ENCODE peak calls at places on chromosomes 5 and 9, in eight cellular contexts. One of them, this sample, is unnamed.

GRCh38 chr9:16726023-16726422 is 144.4 kb downstream of the BNC2 start:
- DNase-seq in HCT116: no peak
- DNase-seq in HepG2: no peak
- DNase-seq in IMR-90: peak; percentile 70
- DNase-seq in K562: no peak
- DNase-seq in GM12878: no peak
- DNase-seq in A549: no peak
- DNase-seq in H1: no peak
- DNase-seq in this sample: peak; percentile 20

GRCh38 chr9:20725675-20726074 is 41.6 kb downstream of the FOCAD start:
- DNase-seq in HepG2: no peak
- DNase-seq in HCT116: no peak
- DNase-seq in H1: no peak
- DNase-seq in IMR-90: no peak
- DNase-seq in GM12878: no peak
- DNase-seq in K562: no peak
- DNase-seq in A549: no peak
- DNase-seq in this sample: no peak

GRCh38 chr5:138352722-138353549 is 451 bp downstream of the KDM3B start:
- DNase-seq in A549: peak; percentile 39
- DNase-seq in HepG2: peak; percentile 26
- DNase-seq in IMR-90: peak; percentile 47
- DNase-seq in H1: peak; percentile 79
- DNase-seq in GM12878: no peak
- DNase-seq in K562: peak; percentile 72
- DNase-seq in HCT116: no peak
- DNase-seq in this sample: peak; percentile 81

GRCh38 chr5:73673161-73673591 is 47.2 kb downstream of the ARHGEF28 start:
- DNase-seq in GM12878: no peak
- DNase-seq in IMR-90: peak; percentile 90
- DNase-seq in H1: no peak
- DNase-seq in K562: peak; percentile 22
- DNase-seq in A549: no peak
- DNase-seq in HCT116: no peak
- DNase-seq in HepG2: peak; percentile 67
- DNase-seq in this sample: no peak

GRCh38 chr9:107755267-107755666 is 265.7 kb upstream of the KLF4 start:
- DNase-seq in HCT116: peak; percentile 95
- DNase-seq in K562: peak; percentile 23
- DNase-seq in HepG2: no peak
- DNase-seq in H1: no peak
- DNase-seq in A549: no peak
- DNase-seq in IMR-90: peak; percentile 71
- DNase-seq in GM12878: no peak
- DNase-seq in this sample: no peak

GRCh38 chr9:134666208-134666607 is 24.6 kb downstream of the COL5A1 start:
- DNase-seq in A549: no peak
- DNase-seq in HCT116: no peak
- DNase-seq in K562: no peak
- DNase-seq in GM12878: no peak
- DNase-seq in HepG2: no peak
- DNase-seq in IMR-90: no peak
- DNase-seq in H1: no peak
- DNase-seq in this sample: no peak

GRCh38 chr5:4640793-4641192 is 499.3 kb upstream of the ADAMTS16 start:
- DNase-seq in HCT116: no peak
- DNase-seq in A549: no peak
- DNase-seq in GM12878: no peak
- DNase-seq in K562: peak; percentile 5
- DNase-seq in HepG2: no peak
- DNase-seq in IMR-90: no peak
- DNase-seq in H1: no peak
- DNase-seq in this sample: no peak

GRCh38 chr5:134090482-134090881 is 24.0 kb upstream of the TCF7 start:
- DNase-seq in A549: no peak
- DNase-seq in K562: no peak
- DNase-seq in H1: no peak
- DNase-seq in HCT116: no peak
- DNase-seq in GM12878: no peak
- DNase-seq in HepG2: no peak
- DNase-seq in IMR-90: no peak
- DNase-seq in this sample: no peak

GRCh38 chr5:132498152-132498551 is 7.6 kb upstream of the IRF1 start:
- DNase-seq in A549: peak; percentile 76
- DNase-seq in HCT116: no peak
- DNase-seq in H1: peak; percentile 38
- DNase-seq in K562: no peak
- DNase-seq in GM12878: no peak
- DNase-seq in HepG2: no peak
- DNase-seq in IMR-90: peak; percentile 75
- DNase-seq in this sample: peak; percentile 11

GRCh38 chr9:136199391-136200288 is 5.3 kb downstream of the LHX3 start:
- DNase-seq in H1: no peak
- DNase-seq in IMR-90: no peak
- DNase-seq in K562: no peak
- DNase-seq in HepG2: no peak
- DNase-seq in A549: no peak
- DNase-seq in GM12878: no peak
- DNase-seq in HCT116: no peak
- DNase-seq in this sample: no peak
- TF ChIP-seq RAD21 in H1: no peak
- TF ChIP-seq RAD21 in IMR-90: no peak
- TF ChIP-seq RAD21 in K562: no peak
- TF ChIP-seq RAD21 in HepG2: no peak
- TF ChIP-seq RAD21 in A549: no peak
- TF ChIP-seq RAD21 in GM12878: no peak
- TF ChIP-seq RAD21 in HCT116: no peak
- TF ChIP-seq RAD21 in this sample: no peak

GRCh38 chr5:59923465-59923864 is 29.9 kb upstream of the PDE4D start:
- DNase-seq in HCT116: no peak
- DNase-seq in IMR-90: peak; percentile 30
- DNase-seq in K562: no peak
- DNase-seq in H1: no peak
- DNase-seq in GM12878: no peak
- DNase-seq in HepG2: no peak
- DNase-seq in A549: no peak
- DNase-seq in this sample: no peak
- TF ChIP-seq RAD21 in HCT116: no peak
- TF ChIP-seq RAD21 in IMR-90: peak; percentile 77
- TF ChIP-seq RAD21 in K562: no peak
- TF ChIP-seq RAD21 in H1: peak; percentile 85
- TF ChIP-seq RAD21 in GM12878: peak; percentile 3
- TF ChIP-seq RAD21 in HepG2: no peak
- TF ChIP-seq RAD21 in A549: peak; percentile 30
- TF ChIP-seq RAD21 in this sample: peak; percentile 63

DNA sequence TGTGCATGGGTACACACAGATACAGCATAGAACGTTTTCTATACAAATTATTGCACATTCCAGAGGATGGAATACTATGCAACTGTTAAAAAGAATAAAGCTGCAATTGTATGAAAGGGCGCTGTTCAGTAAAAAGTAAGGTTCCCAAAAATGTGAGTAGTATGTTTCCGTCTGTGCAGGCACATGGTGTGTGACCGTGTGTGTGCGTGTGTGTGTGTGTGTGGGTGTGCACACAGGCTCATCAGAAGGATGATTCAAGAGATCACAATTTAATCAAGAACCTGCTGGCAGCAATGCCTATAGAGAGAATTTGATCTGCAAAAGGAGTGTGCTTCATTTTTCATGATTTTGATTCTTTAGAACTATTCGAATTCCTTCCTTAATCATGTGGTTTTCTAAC is 76.3 kb downstream of the SEMA4D start:
- DNase-seq in GM12878: no peak
- DNase-seq in A549: no peak
- DNase-seq in IMR-90: peak; percentile 77
- DNase-seq in K562: no peak
- DNase-seq in HepG2: no peak
- DNase-seq in HCT116: no peak
- DNase-seq in H1: no peak
- DNase-seq in this sample: no peak
- TF ChIP-seq RAD21 in GM12878: no peak
- TF ChIP-seq RAD21 in A549: no peak
- TF ChIP-seq RAD21 in IMR-90: no peak
- TF ChIP-seq RAD21 in K562: no peak
- TF ChIP-seq RAD21 in HepG2: no peak
- TF ChIP-seq RAD21 in HCT116: no peak
- TF ChIP-seq RAD21 in H1: no peak
- TF ChIP-seq RAD21 in this sample: no peak

GRCh38 chr5:78896128-78896527 is 89.0 kb downstream of the ARSB start:
- DNase-seq in K562: no peak
- DNase-seq in HepG2: no peak
- DNase-seq in GM12878: no peak
- DNase-seq in IMR-90: peak; percentile 90
- DNase-seq in H1: no peak
- DNase-seq in HCT116: no peak
- DNase-seq in A549: no peak
- DNase-seq in this sample: no peak

GRCh38 chr5:78889759-78890158 is 95.4 kb downstream of the ARSB start:
- DNase-seq in A549: no peak
- DNase-seq in HCT116: no peak
- DNase-seq in H1: no peak
- DNase-seq in K562: no peak
- DNase-seq in HepG2: no peak
- DNase-seq in IMR-90: peak; percentile 88
- DNase-seq in GM12878: no peak
- DNase-seq in this sample: no peak

GRCh38 chr5:78895616-78896015 is 89.5 kb downstream of the ARSB start:
- DNase-seq in GM12878: no peak
- DNase-seq in K562: no peak
- DNase-seq in HepG2: no peak
- DNase-seq in A549: no peak
- DNase-seq in H1: no peak
- DNase-seq in HCT116: no peak
- DNase-seq in IMR-90: peak; percentile 43
- DNase-seq in this sample: no peak

GRCh38 chr5:78890663-78891379 is 94.3 kb downstream of the ARSB start:
- DNase-seq in HepG2: no peak
- DNase-seq in A549: no peak
- DNase-seq in GM12878: no peak
- DNase-seq in K562: no peak
- DNase-seq in HCT116: no peak
- DNase-seq in H1: no peak
- DNase-seq in IMR-90: no peak
- DNase-seq in this sample: no peak

GRCh38 chr5:78893959-78894676 is 91.0 kb downstream of the ARSB start:
- DNase-seq in K562: no peak
- DNase-seq in A549: no peak
- DNase-seq in IMR-90: peak; percentile 34
- DNase-seq in HCT116: no peak
- DNase-seq in GM12878: no peak
- DNase-seq in H1: no peak
- DNase-seq in HepG2: no peak
- DNase-seq in this sample: no peak
- TF ChIP-seq RAD21 in K562: no peak
- TF ChIP-seq RAD21 in A549: no peak
- TF ChIP-seq RAD21 in IMR-90: no peak
- TF ChIP-seq RAD21 in HCT116: no peak
- TF ChIP-seq RAD21 in GM12878: no peak
- TF ChIP-seq RAD21 in H1: no peak
- TF ChIP-seq RAD21 in HepG2: no peak
- TF ChIP-seq RAD21 in this sample: no peak

GRCh38 chr5:161545701-161546462 is 643 bp downstream of the GABRB2 start:
- DNase-seq in HepG2: no peak
- DNase-seq in K562: no peak
- DNase-seq in GM12878: no peak
- DNase-seq in HCT116: no peak
- DNase-seq in A549: no peak
- DNase-seq in H1: no peak
- DNase-seq in IMR-90: no peak
- DNase-seq in this sample: no peak
- TF ChIP-seq RAD21 in HepG2: no peak
- TF ChIP-seq RAD21 in K562: no peak
- TF ChIP-seq RAD21 in GM12878: no peak
- TF ChIP-seq RAD21 in HCT116: no peak
- TF ChIP-seq RAD21 in A549: no peak
- TF ChIP-seq RAD21 in H1: no peak
- TF ChIP-seq RAD21 in IMR-90: no peak
- TF ChIP-seq RAD21 in this sample: no peak

GRCh38 chr5:180353226-180353962 is at the start of gene GFPT2:
- DNase-seq in H1: peak; percentile 91
- DNase-seq in K562: peak; percentile 78
- DNase-seq in HCT116: no peak
- DNase-seq in GM12878: no peak
- DNase-seq in HepG2: peak; percentile 28
- DNase-seq in IMR-90: peak; percentile 64
- DNase-seq in A549: peak; percentile 94
- DNase-seq in this sample: peak; percentile 100
- TF ChIP-seq RAD21 in H1: no peak
- TF ChIP-seq RAD21 in K562: no peak
- TF ChIP-seq RAD21 in HCT116: no peak
- TF ChIP-seq RAD21 in GM12878: no peak
- TF ChIP-seq RAD21 in HepG2: no peak
- TF ChIP-seq RAD21 in IMR-90: no peak
- TF ChIP-seq RAD21 in A549: peak; percentile 13
- TF ChIP-seq RAD21 in this sample: no peak

GRCh38 chr5:172118891-172119290 is 69.1 kb downstream of the STK10 start:
- DNase-seq in H1: no peak
- DNase-seq in HCT116: no peak
- DNase-seq in GM12878: no peak
- DNase-seq in A549: no peak
- DNase-seq in K562: no peak
- DNase-seq in HepG2: no peak
- DNase-seq in IMR-90: no peak
- DNase-seq in this sample: no peak
- TF ChIP-seq RAD21 in H1: no peak
- TF ChIP-seq RAD21 in HCT116: no peak
- TF ChIP-seq RAD21 in GM12878: no peak
- TF ChIP-seq RAD21 in A549: no peak
- TF ChIP-seq RAD21 in K562: no peak
- TF ChIP-seq RAD21 in HepG2: no peak
- TF ChIP-seq RAD21 in IMR-90: no peak
- TF ChIP-seq RAD21 in this sample: no peak